ENCODE peak calls at places on chromosomes 4 and X, in four cellular contexts. E is endothelial cell, Y is iPS-NIHi11, N is cerebellar nuclear complex. O is an unnamed sample.

GRCh38 chr4:183072181-183072580 is 26.9 kb upstream of the WWC2 start:
- DNase-seq in Y (no peak), N (no peak), E (no peak), O (no peak)

GRCh38 chr4:151356510-151356909 is 31.1 kb upstream of the SH3D19 start:
- DNase-seq in E (no peak), N (no peak), Y (no peak), O (no peak)

GRCh38 chr4:87423313-87424031 is 1.1 kb downstream of the NUDT9 start:
- DNase-seq in E (no peak), Y (no peak), N (no peak), O (no peak)

GRCh38 chr4:75916091-75916661 is 13.9 kb upstream of the PPEF2 start:
- DNase-seq in N (no peak), E (peak), Y (peak), O (no peak)

GRCh38 chr4:184762100-184762499 is 28.2 kb upstream of the CENPU start:
- DNase-seq in Y (no peak), N (no peak), E (no peak), O (no peak)

GRCh38 chr4:71189471-71189870 is 149.3 kb upstream of the SLC4A4 start:
- DNase-seq in Y (no peak), E (no peak), N (no peak), O (no peak)

GRCh38 chr4:182752158-182752910 is 164.9 kb downstream of the DCTD start:
- DNase-seq in Y (no peak), N (no peak), E (no peak), O (no peak)

GRCh38 chr4:8308856-8309771 is 39.6 kb downstream of the HTRA3 start:
- DNase-seq in E (no peak), N (no peak), Y (no peak), O (no peak)

GRCh38 chr4:145775406-145775805 is 95.5 kb downstream of the C4orf51 start:
- DNase-seq in Y (no peak), E (no peak), N (no peak), O (no peak)

GRCh38 chr4:78566834-78567501 is 15.4 kb downstream of the ANXA3 start:
- DNase-seq in Y (no peak), N (no peak), E (no peak), O (no peak)

GRCh38 chr4:1369091-1369450 is 22.1 kb downstream of the UVSSA start:
- DNase-seq in N (no peak), E (no peak), Y (no peak), O (no peak)

GRCh38 chr4:124948976-124949597 is 236.6 kb upstream of the ANKRD50 start:
- DNase-seq in N (no peak), E (no peak), Y (no peak), O (no peak)

GRCh38 chr4:31124008-31124645 is 404.0 kb downstream of the PCDH7 start:
- DNase-seq in N (no peak), E (no peak), Y (no peak), O (no peak)

GRCh38 chr4:40621592-40622512 is 7.8 kb downstream of the RBM47 start:
- DNase-seq in Y (no peak), E (no peak), N (no peak), O (peak)

GRCh38 chr4:44806076-44806475 is 79.7 kb upstream of the GNPDA2 start:
- DNase-seq in E (no peak), Y (no peak), N (no peak), O (no peak)

GRCh38 chrX:102599950-102600579 is 750 bp downstream of the ARMCX5 start:
- DNase-seq in N (no peak), E (no peak), Y (peak), O (no peak)

GRCh38 chrX:150610446-150610845 is 42.0 kb downstream of the MTM1 start:
- DNase-seq in Y (no peak), N (no peak), E (no peak), O (no peak)

GRCh38 chr4:184671101-184671500 is 21.6 kb downstream of the PRIMPOL start:
- DNase-seq in N (no peak), E (no peak), Y (no peak), O (no peak)

GRCh38 chr4:115780268-115780667 is 666.8 kb upstream of the NDST4 start:
- DNase-seq in E (no peak), N (no peak), Y (no peak), O (no peak)

GRCh38 chr4:70182517-70183167 is 12.9 kb upstream of the ODAM start:
- DNase-seq in E (no peak), N (no peak), Y (no peak), O (no peak)

GRCh38 chr4:83677656-83678055 is 141.7 kb downstream of the GPAT3 start:
- DNase-seq in E (no peak), N (no peak), Y (no peak), O (no peak)

GRCh38 chr4:127212701-127213100 is 420.1 kb upstream of the INTU start:
- DNase-seq in E (no peak), Y (no peak), N (no peak), O (peak)

GRCh38 chrX:149497626-149498025 is 7.5 kb downstream of the IDS start:
- DNase-seq in Y (no peak), N (no peak), E (no peak), O (no peak)

GRCh38 chrX:101079223-101079622 is 544 bp downstream of the TMEM35A start:
- DNase-seq in E (no peak), Y (no peak), N (no peak), O (no peak)

GRCh38 chr4:188735082-188735481 is 595.8 kb downstream of the TRIML1 start:
- DNase-seq in Y (no peak), N (no peak), E (no peak), O (no peak)

GRCh38 chr4:176443646-176444409 is 124.1 kb downstream of the SPCS3 start:
- DNase-seq in N (no peak), E (no peak), Y (no peak), O (no peak)

GRCh38 chrX:130401415-130402210 is at the start of gene RBMX2:
- DNase-seq in N (no peak), Y (peak), E (peak), O (peak)

GRCh38 chr4:175298119-175298518 is 380.0 kb downstream of the ADAM29 start:
- DNase-seq in N (no peak), E (no peak), Y (no peak), O (no peak)

GRCh38 chr4:80036949-80037348 is 36.1 kb downstream of the ANTXR2 start:
- DNase-seq in N (no peak), E (no peak), Y (no peak), O (no peak)

GRCh38 chrX:66018585-66019309 is 21.1 kb downstream of the VSIG4 start:
- DNase-seq in E (no peak), N (no peak), Y (no peak), O (no peak)

GRCh38 chr4:121307441-121308327 is 73.1 kb downstream of the QRFPR start:
- DNase-seq in N (no peak), E (peak), Y (peak), O (no peak)

O was measured in NCI-H2107.